ENCODE peak calls at places on chromosomes 11 and 22, in ten cellular contexts. A, U, S, O, T, W, P, R, I and J are unnamed samples.
A peak's percentile ranks its signal among the peaks of the same experiment; 100 is the strongest.

GRCh38 chr11:46918778-46919513 is 596 bp upstream of the LRP4 start:
- DNase-seq in A (no peak), R (no peak), O (no peak), S (no peak), U (no peak), T (no peak), P (no peak), I (no peak), W (no peak), J (no peak)

GRCh38 chr11:905952-906351 is 4.7 kb downstream of the CHID1 start:
- DNase-seq in U (no peak), R (no peak), T (no peak), P (no peak), W (no peak), S (no peak), A (no peak), I (no peak), O (no peak), J (no peak)

GRCh38 chr11:13354335-13354734 is 76.7 kb downstream of the BMAL1 start:
- DNase-seq in S (peak; percentile 50), A (no peak), P (peak; percentile 28), W (no peak), R (no peak), T (no peak), I (no peak), U (no peak), O (peak; percentile 25), J (no peak)

GRCh38 chr11:10308208-10308954 is 3.5 kb downstream of the ADM start:
- DNase-seq in U (no peak), O (no peak), A (no peak), T (no peak), I (no peak), P (no peak), R (no peak), W (no peak), S (peak; percentile 44), J (no peak)

GRCh38 chr11:44018127-44018521 is 29.7 kb upstream of the ACCSL start:
- DNase-seq in P (no peak), W (no peak), O (no peak), R (no peak), S (no peak), I (peak; percentile 59), U (no peak), A (no peak), T (no peak), J (no peak)

GRCh38 chr11:108369064-108369463 is 98.3 kb downstream of the C11orf65 start:
- DNase-seq in U (no peak), I (no peak), A (no peak), O (no peak), W (no peak), T (no peak), P (no peak), R (no peak), S (peak; percentile 32), J (no peak)

GRCh38 chr11:120709808-120710207 is 198.3 kb downstream of the GRIK4 start:
- DNase-seq in W (no peak), S (no peak), I (peak; percentile 23), P (no peak), O (no peak), A (no peak), R (no peak), U (no peak), T (no peak), J (peak; percentile 75)

GRCh38 chr11:111554532-111554931 is 14.0 kb downstream of the LAYN start:
- DNase-seq in S (no peak), R (no peak), I (no peak), P (no peak), O (no peak), U (no peak), A (no peak), W (no peak), T (no peak), J (no peak)

GRCh38 chr11:95680169-95680929 is 109.2 kb downstream of the FAM76B start:
- DNase-seq in W (no peak), U (no peak), R (no peak), A (no peak), T (no peak), I (no peak), O (no peak), P (no peak), S (peak; percentile 86), J (no peak)

GRCh38 chr22:43313497-43314474 is 29.4 kb downstream of the SCUBE1 start:
- DNase-seq in S (peak; percentile 21), W (no peak), A (no peak), O (no peak), T (peak; percentile 91), P (no peak), U (no peak), R (peak; percentile 92), I (no peak), J (no peak)

GRCh38 chr11:63243533-63243932 is at the start of gene SLC22A25:
- DNase-seq in W (no peak), T (no peak), I (no peak), U (no peak), O (no peak), A (no peak), R (no peak), P (no peak), S (peak; percentile 16), J (no peak)

GRCh38 chr11:117071344-117071787 is 26.9 kb downstream of the SIK3 start:
- DNase-seq in A (no peak), P (no peak), O (peak; percentile 39), S (peak; percentile 57), W (no peak), I (no peak), T (no peak), R (no peak), U (no peak), J (no peak)